ENCODE peak calls at places on chromosomes 1 and 21, in four cellular contexts. One of them, this sample, is unnamed.
A peak's percentile ranks its signal among the peaks of the same experiment; 100 is the strongest.

GRCh38 chr1:243343970-243344749 is 88.3 kb downstream of the SDCCAG8 start:
- DNase-seq in epithelial cell of prostate: no peak
- DNase-seq in psoas muscle: no peak
- DNase-seq in colonic mucosa: no peak
- DNase-seq in this sample: peak; percentile 37

GRCh38 chr1:47883963-47884362 is 113.2 kb downstream of the TRABD2B start:
- DNase-seq in epithelial cell of prostate: no peak
- DNase-seq in psoas muscle: no peak
- DNase-seq in colonic mucosa: no peak
- DNase-seq in this sample: no peak

GRCh38 chr1:206438554-206438953 is 31.7 kb upstream of the IKBKE start:
- DNase-seq in psoas muscle: no peak
- DNase-seq in epithelial cell of prostate: no peak
- DNase-seq in colonic mucosa: no peak
- DNase-seq in this sample: no peak

GRCh38 chr1:27536767-27537166 is 46.8 kb upstream of the WASF2 start:
- DNase-seq in epithelial cell of prostate: no peak
- DNase-seq in psoas muscle: peak; percentile 81
- DNase-seq in colonic mucosa: no peak
- DNase-seq in this sample: peak; percentile 74

GRCh38 chr1:235595079-235595478 is 54.5 kb downstream of the GNG4 start:
- DNase-seq in colonic mucosa: no peak
- DNase-seq in psoas muscle: no peak
- DNase-seq in epithelial cell of prostate: no peak
- DNase-seq in this sample: no peak

GRCh38 chr1:117574206-117574835 is 31.5 kb upstream of the TENT5C start:
- DNase-seq in epithelial cell of prostate: no peak
- DNase-seq in colonic mucosa: no peak
- DNase-seq in psoas muscle: no peak
- DNase-seq in this sample: no peak

GRCh38 chr1:201366696-201367095 is 10.8 kb downstream of the TNNT2 start:
- DNase-seq in epithelial cell of prostate: no peak
- DNase-seq in psoas muscle: no peak
- DNase-seq in colonic mucosa: no peak
- DNase-seq in this sample: no peak

GRCh38 chr1:226001852-226002666 is 2.9 kb upstream of the SDE2 start:
- DNase-seq in epithelial cell of prostate: no peak
- DNase-seq in psoas muscle: peak; percentile 64
- DNase-seq in colonic mucosa: peak; percentile 60
- DNase-seq in this sample: no peak

GRCh38 chr1:4699724-4700301 is 45.4 kb downstream of the AJAP1 start:
- DNase-seq in psoas muscle: no peak
- DNase-seq in colonic mucosa: no peak
- DNase-seq in epithelial cell of prostate: no peak
- DNase-seq in this sample: no peak

GRCh38 chr1:25134801-25135585 is 97.3 kb downstream of the SYF2 start:
- DNase-seq in colonic mucosa: no peak
- DNase-seq in epithelial cell of prostate: no peak
- DNase-seq in psoas muscle: no peak
- DNase-seq in this sample: no peak
- H3K27ac ChIP-seq in colonic mucosa: no peak overlapping the region
- H3K27ac ChIP-seq in epithelial cell of prostate: no peak overlapping the region
- H3K27ac ChIP-seq in psoas muscle: no peak overlapping the region
- H3K27ac ChIP-seq in this sample: no peak overlapping the region

DNA sequence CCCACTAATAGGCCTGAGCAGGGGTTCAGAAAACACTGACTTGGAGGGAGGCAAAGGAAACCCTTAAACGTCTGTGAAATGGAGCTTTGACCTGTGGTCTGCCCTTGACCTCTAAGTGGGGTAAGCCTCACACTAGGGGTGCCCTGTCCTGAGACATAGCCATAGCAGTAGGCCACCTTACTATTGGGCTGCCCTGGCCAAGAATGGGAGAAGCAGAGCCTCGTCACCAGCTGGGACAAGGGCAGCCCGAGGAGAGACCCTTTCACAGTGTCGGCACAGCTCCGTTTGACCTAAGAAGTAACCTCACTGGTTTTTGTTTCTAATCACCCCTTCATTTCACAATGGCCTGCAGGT is 26.4 kb upstream of the IFNAR2 start:
- DNase-seq in epithelial cell of prostate: no peak
- DNase-seq in colonic mucosa: no peak
- DNase-seq in psoas muscle: no peak
- DNase-seq in this sample: no peak
- H3K27ac ChIP-seq in epithelial cell of prostate: peak overlapping the region; percentile 73
- H3K27ac ChIP-seq in colonic mucosa: peak overlapping the region; percentile 86
- H3K27ac ChIP-seq in psoas muscle: peak overlapping the region; percentile 41
- H3K27ac ChIP-seq in this sample: peak overlapping the region; percentile 85

GRCh38 chr1:25617626-25618432 is 1.2 kb downstream of the MAN1C1 start:
- DNase-seq in colonic mucosa: no peak
- DNase-seq in epithelial cell of prostate: no peak
- DNase-seq in psoas muscle: peak; percentile 60
- DNase-seq in this sample: no peak
- H3K27ac ChIP-seq in colonic mucosa: peak overlapping the region; percentile 40
- H3K27ac ChIP-seq in epithelial cell of prostate: no peak overlapping the region
- H3K27ac ChIP-seq in psoas muscle: no peak overlapping the region
- H3K27ac ChIP-seq in this sample: no peak overlapping the region

GRCh38 chr1:230752407-230752806 is 5.2 kb downstream of the CAPN9 start:
- DNase-seq in epithelial cell of prostate: no peak
- DNase-seq in colonic mucosa: peak; percentile 89
- DNase-seq in psoas muscle: no peak
- DNase-seq in this sample: no peak

GRCh38 chr1:230754831-230755230 is 7.6 kb downstream of the CAPN9 start:
- DNase-seq in colonic mucosa: peak; percentile 40
- DNase-seq in epithelial cell of prostate: no peak
- DNase-seq in psoas muscle: no peak
- DNase-seq in this sample: no peak

GRCh38 chr1:230750986-230751625 is 3.9 kb downstream of the CAPN9 start:
- DNase-seq in colonic mucosa: no peak
- DNase-seq in epithelial cell of prostate: no peak
- DNase-seq in psoas muscle: no peak
- DNase-seq in this sample: no peak

GRCh38 chr1:230753191-230753585 is 6.0 kb downstream of the CAPN9 start:
- DNase-seq in colonic mucosa: no peak
- DNase-seq in psoas muscle: no peak
- DNase-seq in epithelial cell of prostate: no peak
- DNase-seq in this sample: no peak

DNA sequence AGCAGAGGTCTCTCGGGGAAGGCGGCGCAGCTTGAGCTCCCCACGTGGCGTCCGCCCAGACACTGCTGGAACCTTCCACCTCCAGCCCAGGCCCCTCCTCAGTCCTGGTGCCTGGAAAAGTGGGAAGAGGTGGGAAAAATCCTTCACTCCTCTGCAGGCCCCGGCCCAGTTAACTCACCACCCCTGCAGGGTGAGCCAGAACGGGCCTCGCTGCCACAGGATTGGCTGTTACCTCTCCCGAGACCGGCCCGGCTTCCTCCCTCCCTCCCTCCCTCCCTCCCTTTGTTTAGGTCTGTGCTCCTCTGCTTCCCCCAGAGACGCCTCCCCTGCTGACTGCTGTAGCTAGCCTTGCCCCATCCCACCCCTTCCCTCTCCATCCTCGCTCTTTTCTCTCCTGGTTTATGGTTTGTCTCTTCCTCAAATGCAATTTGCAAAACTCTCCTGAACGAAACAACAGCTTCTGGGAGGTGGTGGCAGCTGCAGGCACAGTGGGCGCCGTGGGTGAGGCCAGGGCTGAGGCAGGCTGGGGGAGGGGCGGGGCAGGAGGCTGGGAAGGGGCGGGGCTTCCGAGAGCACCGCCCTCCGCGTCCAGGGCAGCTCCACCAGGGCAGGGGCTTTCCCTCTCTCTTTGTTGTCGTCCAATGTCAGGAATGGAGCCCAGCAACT is 6.5 kb downstream of the CAPN9 start:
- DNase-seq in psoas muscle: no peak
- DNase-seq in colonic mucosa: peak; percentile 72
- DNase-seq in epithelial cell of prostate: no peak
- DNase-seq in this sample: peak; percentile 6
- H3K27ac ChIP-seq in psoas muscle: no peak overlapping the region
- H3K27ac ChIP-seq in colonic mucosa: peak overlapping the region; percentile 78
- H3K27ac ChIP-seq in epithelial cell of prostate: no peak overlapping the region
- H3K27ac ChIP-seq in this sample: no peak overlapping the region

GRCh38 chr21:14753069-14753465 is 207.0 kb upstream of the SAMSN1 start:
- DNase-seq in psoas muscle: no peak
- DNase-seq in epithelial cell of prostate: no peak
- DNase-seq in colonic mucosa: no peak
- DNase-seq in this sample: no peak

GRCh38 chr21:14752006-14752909 is 206.1 kb upstream of the SAMSN1 start:
- DNase-seq in psoas muscle: no peak
- DNase-seq in epithelial cell of prostate: no peak
- DNase-seq in colonic mucosa: no peak
- DNase-seq in this sample: no peak

GRCh38 chr21:14754259-14754604 is 208.1 kb upstream of the SAMSN1 start:
- DNase-seq in epithelial cell of prostate: no peak
- DNase-seq in psoas muscle: no peak
- DNase-seq in colonic mucosa: no peak
- DNase-seq in this sample: no peak

GRCh38 chr21:14754682-14755081 is 208.6 kb upstream of the SAMSN1 start:
- DNase-seq in epithelial cell of prostate: no peak
- DNase-seq in colonic mucosa: no peak
- DNase-seq in psoas muscle: no peak
- DNase-seq in this sample: no peak

DNA sequence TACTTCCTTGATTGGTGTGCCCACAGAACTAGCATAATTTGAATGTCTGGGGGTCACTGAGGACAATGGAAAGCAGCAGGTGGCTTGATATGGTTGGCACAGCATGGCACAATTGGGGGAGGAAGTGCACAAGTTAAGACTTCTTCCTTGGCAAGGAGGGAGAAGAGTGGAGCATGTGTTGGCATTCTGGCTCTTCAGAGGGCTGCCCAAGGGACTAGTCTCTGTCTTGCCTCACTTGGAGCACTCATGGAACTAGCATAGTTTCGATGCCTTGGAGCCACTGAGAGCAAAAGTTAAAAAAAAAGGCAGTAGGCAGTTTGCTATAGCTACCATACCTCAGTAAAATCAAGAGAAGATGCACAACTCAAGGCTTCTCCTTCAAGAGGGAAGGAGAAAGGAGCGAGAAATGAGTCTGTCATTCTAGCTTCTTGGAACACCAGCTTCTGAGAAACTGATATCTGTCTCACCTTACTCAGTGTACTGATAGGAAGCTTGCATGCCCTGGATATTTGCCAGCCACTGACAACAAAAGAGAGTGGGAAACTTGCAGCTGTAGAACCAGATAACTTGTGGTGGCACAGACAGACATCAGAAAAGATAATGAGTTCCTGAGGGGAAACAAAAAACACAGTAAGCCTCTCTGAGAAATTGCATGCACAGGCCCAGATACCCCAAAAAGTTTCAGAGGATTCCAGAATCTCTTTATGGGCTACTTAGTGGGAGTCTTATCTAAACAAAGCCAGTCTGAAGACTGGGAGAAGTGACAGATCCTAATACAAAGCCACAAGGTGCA is 207.5 kb upstream of the SAMSN1 start:
- DNase-seq in psoas muscle: no peak
- DNase-seq in epithelial cell of prostate: no peak
- DNase-seq in colonic mucosa: no peak
- DNase-seq in this sample: no peak
- H3K27ac ChIP-seq in psoas muscle: no peak overlapping the region
- H3K27ac ChIP-seq in epithelial cell of prostate: no peak overlapping the region
- H3K27ac ChIP-seq in colonic mucosa: peak overlapping the region; percentile 5
- H3K27ac ChIP-seq in this sample: no peak overlapping the region

GRCh38 chr1:155080250-155081228 is 1.9 kb downstream of the EFNA3 start:
- DNase-seq in colonic mucosa: peak; percentile 62
- DNase-seq in psoas muscle: no peak
- DNase-seq in epithelial cell of prostate: no peak
- DNase-seq in this sample: no peak
- H3K27ac ChIP-seq in colonic mucosa: peak overlapping the region; percentile 95
- H3K27ac ChIP-seq in psoas muscle: no peak overlapping the region
- H3K27ac ChIP-seq in epithelial cell of prostate: peak overlapping the region; percentile 5
- H3K27ac ChIP-seq in this sample: no peak overlapping the region

GRCh38 chr1:7265771-7266371 is 480.6 kb downstream of the CAMTA1 start:
- DNase-seq in psoas muscle: no peak
- DNase-seq in epithelial cell of prostate: peak; percentile 91
- DNase-seq in colonic mucosa: peak; percentile 95
- DNase-seq in this sample: peak; percentile 98
- H3K27ac ChIP-seq in psoas muscle: no peak overlapping the region
- H3K27ac ChIP-seq in epithelial cell of prostate: peak overlapping the region; percentile 76
- H3K27ac ChIP-seq in colonic mucosa: peak overlapping the region; percentile 76
- H3K27ac ChIP-seq in this sample: peak overlapping the region; percentile 94

This sample was measured in mammary epithelial cell.